ENCODE peak calls at places on chromosomes 4 and X, in eight cellular contexts. One of them, this sample, is unnamed.

GRCh38 chr4:52572936-52573485 is 86.1 kb downstream of the USP46 start:
- DNase-seq in cardiac fibroblast: peak; percentile 74
- DNase-seq in retinal pigment epithelial cell: peak; percentile 43
- DNase-seq in left ventricle myocardium inferior: no peak
- DNase-seq in WERI-Rb-1: no peak
- DNase-seq in breast epithelium: no peak
- DNase-seq in spleen: no peak
- DNase-seq in heart right ventricle: no peak
- DNase-seq in this sample: peak; percentile 79

GRCh38 chr4:107718351-107718965 is 1.6 kb downstream of the PAPSS1 start:
- DNase-seq in cardiac fibroblast: no peak
- DNase-seq in retinal pigment epithelial cell: no peak
- DNase-seq in left ventricle myocardium inferior: no peak
- DNase-seq in WERI-Rb-1: no peak
- DNase-seq in breast epithelium: no peak
- DNase-seq in spleen: no peak
- DNase-seq in heart right ventricle: no peak
- DNase-seq in this sample: peak; percentile 58

GRCh38 chr4:1591107-1591506 is 93.0 kb downstream of the FAM53A start:
- DNase-seq in cardiac fibroblast: no peak
- DNase-seq in retinal pigment epithelial cell: no peak
- DNase-seq in left ventricle myocardium inferior: no peak
- DNase-seq in WERI-Rb-1: no peak
- DNase-seq in breast epithelium: no peak
- DNase-seq in spleen: peak; percentile 40
- DNase-seq in heart right ventricle: no peak
- DNase-seq in this sample: no peak

GRCh38 chr4:154626793-154627484 is 14.5 kb upstream of the FGG start:
- DNase-seq in cardiac fibroblast: peak; percentile 53
- DNase-seq in retinal pigment epithelial cell: no peak
- DNase-seq in left ventricle myocardium inferior: peak; percentile 23
- DNase-seq in WERI-Rb-1: peak; percentile 89
- DNase-seq in breast epithelium: peak; percentile 57
- DNase-seq in spleen: peak; percentile 86
- DNase-seq in heart right ventricle: no peak
- DNase-seq in this sample: peak; percentile 5

GRCh38 chr4:100428051-100428450 is 89.8 kb downstream of the EMCN start:
- DNase-seq in cardiac fibroblast: peak; percentile 85
- DNase-seq in retinal pigment epithelial cell: peak; percentile 72
- DNase-seq in left ventricle myocardium inferior: no peak
- DNase-seq in WERI-Rb-1: peak; percentile 49
- DNase-seq in breast epithelium: no peak
- DNase-seq in spleen: no peak
- DNase-seq in heart right ventricle: no peak
- DNase-seq in this sample: peak; percentile 51

GRCh38 chr4:118058955-118059354 is 24.7 kb downstream of the NDST3 start:
- DNase-seq in cardiac fibroblast: no peak
- DNase-seq in retinal pigment epithelial cell: no peak
- DNase-seq in left ventricle myocardium inferior: no peak
- DNase-seq in WERI-Rb-1: no peak
- DNase-seq in breast epithelium: no peak
- DNase-seq in spleen: no peak
- DNase-seq in heart right ventricle: no peak
- DNase-seq in this sample: no peak

GRCh38 chr4:144645621-144646522 is at the start of gene HHIP:
- DNase-seq in cardiac fibroblast: peak; percentile 82
- DNase-seq in retinal pigment epithelial cell: no peak
- DNase-seq in left ventricle myocardium inferior: peak; percentile 27
- DNase-seq in WERI-Rb-1: peak; percentile 69
- DNase-seq in breast epithelium: no peak
- DNase-seq in spleen: no peak
- DNase-seq in heart right ventricle: no peak
- DNase-seq in this sample: peak; percentile 10

GRCh38 chr4:21507439-21507838 is 441.1 kb downstream of the KCNIP4 start:
- DNase-seq in cardiac fibroblast: peak; percentile 33
- DNase-seq in retinal pigment epithelial cell: no peak
- DNase-seq in left ventricle myocardium inferior: no peak
- DNase-seq in WERI-Rb-1: no peak
- DNase-seq in breast epithelium: no peak
- DNase-seq in spleen: no peak
- DNase-seq in heart right ventricle: no peak
- DNase-seq in this sample: no peak

GRCh38 chrX:15497865-15498264 is 2.7 kb upstream of the BMX start:
- DNase-seq in cardiac fibroblast: peak; percentile 51
- DNase-seq in retinal pigment epithelial cell: no peak
- DNase-seq in left ventricle myocardium inferior: peak; percentile 16
- DNase-seq in WERI-Rb-1: peak; percentile 57
- DNase-seq in breast epithelium: no peak
- DNase-seq in spleen: no peak
- DNase-seq in heart right ventricle: peak; percentile 39
- DNase-seq in this sample: peak; percentile 15
- TF ChIP-seq CTCF in cardiac fibroblast: peak; percentile 55
- TF ChIP-seq CTCF in retinal pigment epithelial cell: peak; percentile 73
- TF ChIP-seq CTCF in left ventricle myocardium inferior: peak; percentile 67
- TF ChIP-seq CTCF in WERI-Rb-1: peak; percentile 74
- TF ChIP-seq CTCF in breast epithelium: no peak
- TF ChIP-seq CTCF in spleen: peak; percentile 73
- TF ChIP-seq CTCF in heart right ventricle: peak; percentile 65
- TF ChIP-seq CTCF in this sample: peak; percentile 60

GRCh38 chr4:174214102-174214878 is 69.2 kb downstream of the FBXO8 start:
- DNase-seq in cardiac fibroblast: no peak
- DNase-seq in retinal pigment epithelial cell: no peak
- DNase-seq in left ventricle myocardium inferior: no peak
- DNase-seq in WERI-Rb-1: no peak
- DNase-seq in breast epithelium: no peak
- DNase-seq in spleen: no peak
- DNase-seq in heart right ventricle: peak; percentile 15
- DNase-seq in this sample: no peak
- H3K4me3 ChIP-seq in cardiac fibroblast: peak overlapping the region; percentile 38
- H3K4me3 ChIP-seq in retinal pigment epithelial cell: peak overlapping the region; percentile 31
- H3K4me3 ChIP-seq in left ventricle myocardium inferior: peak overlapping the region; percentile 65
- H3K4me3 ChIP-seq in WERI-Rb-1: no peak overlapping the region
- H3K4me3 ChIP-seq in breast epithelium: peak overlapping the region; percentile 49
- H3K4me3 ChIP-seq in spleen: no peak overlapping the region
- H3K4me3 ChIP-seq in heart right ventricle: peak overlapping the region; percentile 26
- H3K4me3 ChIP-seq in this sample: peak overlapping the region; percentile 26

DNA sequence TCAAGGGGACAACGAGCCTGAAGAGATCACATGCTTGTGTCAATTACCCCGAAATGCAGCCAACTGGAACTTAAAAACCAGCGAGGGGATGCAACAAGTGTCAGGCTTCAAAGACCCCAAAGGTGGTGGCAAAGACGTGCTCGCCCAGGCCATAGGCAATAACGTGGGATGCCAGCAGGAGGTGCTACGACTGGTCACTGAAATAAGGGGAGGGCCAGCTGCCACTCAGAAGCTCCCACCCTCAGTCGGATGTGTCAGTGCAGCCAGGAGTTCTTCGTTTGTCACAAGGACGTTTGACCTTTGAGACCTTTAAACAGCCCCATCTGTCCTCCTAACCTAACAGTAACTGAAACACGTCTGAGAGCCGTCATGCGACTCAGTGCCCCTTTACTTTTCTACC is 556.8 kb upstream of the PCDH10 start:
- DNase-seq in cardiac fibroblast: no peak
- DNase-seq in retinal pigment epithelial cell: no peak
- DNase-seq in left ventricle myocardium inferior: no peak
- DNase-seq in WERI-Rb-1: no peak
- DNase-seq in breast epithelium: no peak
- DNase-seq in spleen: no peak
- DNase-seq in heart right ventricle: no peak
- DNase-seq in this sample: no peak
- TF ChIP-seq CTCF in cardiac fibroblast: no peak
- TF ChIP-seq CTCF in retinal pigment epithelial cell: no peak
- TF ChIP-seq CTCF in left ventricle myocardium inferior: no peak
- TF ChIP-seq CTCF in WERI-Rb-1: peak; percentile 30
- TF ChIP-seq CTCF in breast epithelium: no peak
- TF ChIP-seq CTCF in spleen: no peak
- TF ChIP-seq CTCF in heart right ventricle: no peak
- TF ChIP-seq CTCF in this sample: no peak

DNA sequence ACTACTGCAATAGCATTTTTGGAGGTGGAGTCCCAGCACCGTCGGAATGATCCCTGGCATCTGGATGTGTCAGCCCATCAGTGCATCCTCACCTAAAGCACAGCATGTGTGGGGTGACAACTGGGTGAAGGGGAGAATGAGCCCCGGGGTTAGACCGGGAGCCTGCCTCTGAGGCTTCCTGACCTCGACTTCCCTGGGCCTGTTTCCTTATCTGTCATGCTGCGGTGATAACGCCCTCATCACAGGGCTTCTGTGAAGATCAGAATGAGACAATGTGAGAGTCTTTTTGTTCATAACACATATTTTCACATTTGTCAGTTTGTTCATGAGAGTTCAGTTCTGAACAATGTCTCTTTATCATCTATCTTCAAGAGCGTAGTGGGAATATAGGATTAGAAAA is 31.1 kb upstream of the PDLIM3 start:
- DNase-seq in cardiac fibroblast: no peak
- DNase-seq in retinal pigment epithelial cell: no peak
- DNase-seq in left ventricle myocardium inferior: peak; percentile 42
- DNase-seq in WERI-Rb-1: no peak
- DNase-seq in breast epithelium: no peak
- DNase-seq in spleen: no peak
- DNase-seq in heart right ventricle: peak; percentile 50
- DNase-seq in this sample: no peak
- H3K4me3 ChIP-seq in cardiac fibroblast: no peak overlapping the region
- H3K4me3 ChIP-seq in retinal pigment epithelial cell: no peak overlapping the region
- H3K4me3 ChIP-seq in left ventricle myocardium inferior: no peak overlapping the region
- H3K4me3 ChIP-seq in WERI-Rb-1: no peak overlapping the region
- H3K4me3 ChIP-seq in breast epithelium: no peak overlapping the region
- H3K4me3 ChIP-seq in spleen: no peak overlapping the region
- H3K4me3 ChIP-seq in heart right ventricle: no peak overlapping the region
- H3K4me3 ChIP-seq in this sample: no peak overlapping the region

DNA sequence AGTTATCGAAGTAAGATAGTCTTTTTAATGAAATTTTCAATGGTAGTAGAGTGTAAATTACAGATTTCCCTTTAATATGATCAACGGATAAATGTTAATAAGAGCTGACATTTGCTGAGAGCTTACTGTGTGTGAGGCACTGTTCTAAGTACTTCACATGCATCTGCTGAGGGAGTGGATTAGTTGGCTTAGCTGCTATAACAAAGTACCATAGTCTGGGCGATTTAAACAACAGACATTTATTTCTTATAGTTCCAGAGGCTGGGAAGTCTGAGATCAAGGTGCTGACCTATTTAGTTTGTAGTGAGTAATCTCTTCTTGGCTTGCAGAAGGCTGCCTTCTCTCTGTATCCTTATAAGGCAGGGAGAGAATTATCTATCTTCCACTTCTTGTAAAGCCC is 174.3 kb downstream of the CEP135 start:
- DNase-seq in cardiac fibroblast: no peak
- DNase-seq in retinal pigment epithelial cell: peak; percentile 89
- DNase-seq in left ventricle myocardium inferior: no peak
- DNase-seq in WERI-Rb-1: peak; percentile 58
- DNase-seq in breast epithelium: no peak
- DNase-seq in spleen: no peak
- DNase-seq in heart right ventricle: no peak
- DNase-seq in this sample: no peak
- TF ChIP-seq CTCF in cardiac fibroblast: no peak
- TF ChIP-seq CTCF in retinal pigment epithelial cell: no peak
- TF ChIP-seq CTCF in left ventricle myocardium inferior: no peak
- TF ChIP-seq CTCF in WERI-Rb-1: no peak
- TF ChIP-seq CTCF in breast epithelium: no peak
- TF ChIP-seq CTCF in spleen: no peak
- TF ChIP-seq CTCF in heart right ventricle: no peak
- TF ChIP-seq CTCF in this sample: no peak

This sample was measured in AG10803.